ENCODE peak calls at places on chromosomes 1 and 21, in four cellular contexts. One of them, this sample, is unnamed.

GRCh38 chr1:219488275-219488674 is 124.6 kb downstream of the ZC3H11B start:
- DNase-seq in GM06990: no peak
- DNase-seq in fibroblast of lung: no peak
- DNase-seq in MM.1S: no peak
- DNase-seq in this sample: no peak

GRCh38 chr1:43545686-43546387 is 15.2 kb downstream of the PTPRF start:
- DNase-seq in GM06990: no peak
- DNase-seq in fibroblast of lung: peak
- DNase-seq in MM.1S: peak
- DNase-seq in this sample: no peak

GRCh38 chr21:34598931-34599400 is 15.9 kb downstream of the RCAN1 start:
- DNase-seq in GM06990: no peak
- DNase-seq in fibroblast of lung: peak
- DNase-seq in MM.1S: no peak
- DNase-seq in this sample: no peak

GRCh38 chr1:114715952-114716303 is 643 bp downstream of the NRAS start:
- DNase-seq in GM06990: no peak
- DNase-seq in fibroblast of lung: no peak
- DNase-seq in MM.1S: no peak
- DNase-seq in this sample: no peak

GRCh38 chr1:219741011-219741859 is 128.3 kb upstream of the ZC3H11B start:
- DNase-seq in GM06990: no peak
- DNase-seq in fibroblast of lung: no peak
- DNase-seq in MM.1S: peak
- DNase-seq in this sample: no peak

GRCh38 chr1:48940354-48940753 is 163.7 kb upstream of the BEND5 start:
- DNase-seq in GM06990: no peak
- DNase-seq in fibroblast of lung: no peak
- DNase-seq in MM.1S: no peak
- DNase-seq in this sample: no peak

GRCh38 chr21:34333150-34333739 is 30.6 kb upstream of the KCNE2 start:
- DNase-seq in GM06990: no peak
- DNase-seq in fibroblast of lung: no peak
- DNase-seq in MM.1S: no peak
- DNase-seq in this sample: no peak

GRCh38 chr1:25620701-25621350 is 4.2 kb downstream of the MAN1C1 start:
- DNase-seq in GM06990: no peak
- DNase-seq in fibroblast of lung: no peak
- DNase-seq in MM.1S: no peak
- DNase-seq in this sample: no peak

GRCh38 chr1:47679301-47679751 is 241.5 kb downstream of the FOXD2 start:
- DNase-seq in GM06990: no peak
- DNase-seq in fibroblast of lung: no peak
- DNase-seq in MM.1S: no peak
- DNase-seq in this sample: no peak

GRCh38 chr1:30520461-30520860 is 202.9 kb downstream of the MATN1 start:
- DNase-seq in GM06990: no peak
- DNase-seq in fibroblast of lung: no peak
- DNase-seq in MM.1S: no peak
- DNase-seq in this sample: no peak

GRCh38 chr21:23887709-23888303 is 1719.5 kb downstream of the MRPL39 start:
- DNase-seq in GM06990: no peak
- DNase-seq in fibroblast of lung: no peak
- DNase-seq in MM.1S: peak
- DNase-seq in this sample: no peak

GRCh38 chr1:22507582-22507981 is 55.7 kb upstream of the EPHA8 start:
- DNase-seq in GM06990: no peak
- DNase-seq in fibroblast of lung: no peak
- DNase-seq in MM.1S: no peak
- DNase-seq in this sample: no peak

GRCh38 chr1:51093566-51093965 is 8.5 kb upstream of the C1orf185 start:
- DNase-seq in GM06990: no peak
- DNase-seq in fibroblast of lung: peak
- DNase-seq in MM.1S: no peak
- DNase-seq in this sample: no peak

GRCh38 chr1:198253668-198254067 is 96.9 kb downstream of the NEK7 start:
- DNase-seq in GM06990: peak
- DNase-seq in fibroblast of lung: peak
- DNase-seq in MM.1S: peak
- DNase-seq in this sample: no peak

GRCh38 chr21:15687208-15687607 is 42.6 kb upstream of the USP25 start:
- DNase-seq in GM06990: no peak
- DNase-seq in fibroblast of lung: peak
- DNase-seq in MM.1S: no peak
- DNase-seq in this sample: no peak

GRCh38 chr1:116411784-116412479 is 38.9 kb downstream of the ATP1A1 start:
- DNase-seq in GM06990: no peak
- DNase-seq in fibroblast of lung: peak
- DNase-seq in MM.1S: no peak
- DNase-seq in this sample: no peak

GRCh38 chr1:165898837-165899236 is 71.4 kb downstream of the UCK2 start:
- DNase-seq in GM06990: no peak
- DNase-seq in fibroblast of lung: peak
- DNase-seq in MM.1S: no peak
- DNase-seq in this sample: peak

GRCh38 chr21:43467785-43468184 is 40.9 kb upstream of the SIK1 start:
- DNase-seq in GM06990: no peak
- DNase-seq in fibroblast of lung: no peak
- DNase-seq in MM.1S: no peak
- DNase-seq in this sample: no peak

GRCh38 chr1:210691039-210691438 is 362.3 kb downstream of the HHAT start:
- DNase-seq in GM06990: no peak
- DNase-seq in fibroblast of lung: no peak
- DNase-seq in MM.1S: no peak
- DNase-seq in this sample: no peak

GRCh38 chr1:51518730-51519047 is 377 bp downstream of the EPS15 start:
- DNase-seq in GM06990: no peak
- DNase-seq in fibroblast of lung: no peak
- DNase-seq in MM.1S: peak
- DNase-seq in this sample: no peak

GRCh38 chr1:234989479-234990327 is 138.9 kb downstream of the TOMM20 start:
- DNase-seq in GM06990: no peak
- DNase-seq in fibroblast of lung: no peak
- DNase-seq in MM.1S: no peak
- DNase-seq in this sample: no peak

GRCh38 chr1:90187186-90187585 is 192.3 kb downstream of the ZNF326 start:
- DNase-seq in GM06990: no peak
- DNase-seq in fibroblast of lung: no peak
- DNase-seq in MM.1S: no peak
- DNase-seq in this sample: no peak

GRCh38 chr21:33308586-33309490 is 15.9 kb upstream of the IFNAR1 start:
- DNase-seq in GM06990: peak
- DNase-seq in fibroblast of lung: peak
- DNase-seq in MM.1S: peak
- DNase-seq in this sample: no peak

GRCh38 chr1:96641292-96641691 is 80.3 kb upstream of the PTBP2 start:
- DNase-seq in GM06990: no peak
- DNase-seq in fibroblast of lung: peak
- DNase-seq in MM.1S: no peak
- DNase-seq in this sample: no peak

GRCh38 chr1:119367332-119368124 is 1.1 kb upstream of the HAO2 start:
- DNase-seq in GM06990: no peak
- DNase-seq in fibroblast of lung: peak
- DNase-seq in MM.1S: peak
- DNase-seq in this sample: peak

GRCh38 chr21:34734696-34735095 is 65.9 kb downstream of the CLIC6 start:
- DNase-seq in GM06990: no peak
- DNase-seq in fibroblast of lung: no peak
- DNase-seq in MM.1S: no peak
- DNase-seq in this sample: no peak

GRCh38 chr1:198701766-198702539 is 63.1 kb downstream of the PTPRC start:
- DNase-seq in GM06990: no peak
- DNase-seq in fibroblast of lung: no peak
- DNase-seq in MM.1S: peak
- DNase-seq in this sample: no peak

GRCh38 chr1:39509360-39510009 is 18.0 kb downstream of the BMP8A start:
- DNase-seq in GM06990: peak
- DNase-seq in fibroblast of lung: peak
- DNase-seq in MM.1S: peak
- DNase-seq in this sample: no peak

GRCh38 chr1:219385786-219386427 is 212.2 kb downstream of the LYPLAL1 start:
- DNase-seq in GM06990: peak
- DNase-seq in fibroblast of lung: peak
- DNase-seq in MM.1S: peak
- DNase-seq in this sample: no peak

GRCh38 chr21:36065497-36066036 is 4.3 kb upstream of the CBR1 start:
- DNase-seq in GM06990: no peak
- DNase-seq in fibroblast of lung: peak
- DNase-seq in MM.1S: no peak
- DNase-seq in this sample: no peak

GRCh38 chr1:23613191-23614126 is 54.2 kb upstream of the ID3 start:
- DNase-seq in GM06990: peak
- DNase-seq in fibroblast of lung: no peak
- DNase-seq in MM.1S: peak
- DNase-seq in this sample: no peak

GRCh38 chr1:186626969-186627368 is 53.3 kb downstream of the PTGS2 start:
- DNase-seq in GM06990: no peak
- DNase-seq in fibroblast of lung: peak
- DNase-seq in MM.1S: peak
- DNase-seq in this sample: no peak

GRCh38 chr1:46342084-46342656 is 1.6 kb downstream of the NSUN4 start:
- DNase-seq in GM06990: no peak
- DNase-seq in fibroblast of lung: peak
- DNase-seq in MM.1S: peak
- DNase-seq in this sample: no peak

GRCh38 chr1:97758589-97759057 is 162.2 kb downstream of the DPYD start:
- DNase-seq in GM06990: no peak
- DNase-seq in fibroblast of lung: peak
- DNase-seq in MM.1S: no peak
- DNase-seq in this sample: no peak

GRCh38 chr1:214386747-214387146 is 105.8 kb downstream of the SMYD2 start:
- DNase-seq in GM06990: no peak
- DNase-seq in fibroblast of lung: peak
- DNase-seq in MM.1S: no peak
- DNase-seq in this sample: no peak

GRCh38 chr1:66761273-66761672 is 9.0 kb downstream of the DYNLT5 start:
- DNase-seq in GM06990: no peak
- DNase-seq in fibroblast of lung: peak
- DNase-seq in MM.1S: no peak
- DNase-seq in this sample: no peak

GRCh38 chr1:87106867-87107266 is 192.4 kb downstream of the HS2ST1 start:
- DNase-seq in GM06990: no peak
- DNase-seq in fibroblast of lung: no peak
- DNase-seq in MM.1S: no peak
- DNase-seq in this sample: no peak

GRCh38 chr1:187185389-187185788 is 356.6 kb downstream of the PLA2G4A start:
- DNase-seq in GM06990: no peak
- DNase-seq in fibroblast of lung: no peak
- DNase-seq in MM.1S: peak
- DNase-seq in this sample: no peak

GRCh38 chr1:19311503-19311930 is 427 bp downstream of the AKR7A2 start:
- DNase-seq in GM06990: no peak
- DNase-seq in fibroblast of lung: no peak
- DNase-seq in MM.1S: no peak
- DNase-seq in this sample: no peak
- TF ChIP-seq CTCF in GM06990: no peak
- TF ChIP-seq CTCF in fibroblast of lung: no peak
- TF ChIP-seq CTCF in MM.1S: no peak
- TF ChIP-seq CTCF in this sample: no peak

GRCh38 chr1:218274551-218274950 is 10.5 kb upstream of the RRP15 start:
- DNase-seq in GM06990: no peak
- DNase-seq in fibroblast of lung: no peak
- DNase-seq in MM.1S: no peak
- DNase-seq in this sample: no peak

GRCh38 chr1:218275823-218276222 is 9.3 kb upstream of the RRP15 start:
- DNase-seq in GM06990: no peak
- DNase-seq in fibroblast of lung: no peak
- DNase-seq in MM.1S: no peak
- DNase-seq in this sample: no peak

GRCh38 chr1:218273757-218274505 is 11.2 kb upstream of the RRP15 start:
- DNase-seq in GM06990: no peak
- DNase-seq in fibroblast of lung: no peak
- DNase-seq in MM.1S: no peak
- DNase-seq in this sample: no peak
- TF ChIP-seq CTCF in GM06990: no peak
- TF ChIP-seq CTCF in fibroblast of lung: no peak
- TF ChIP-seq CTCF in MM.1S: no peak
- TF ChIP-seq CTCF in this sample: no peak

DNA sequence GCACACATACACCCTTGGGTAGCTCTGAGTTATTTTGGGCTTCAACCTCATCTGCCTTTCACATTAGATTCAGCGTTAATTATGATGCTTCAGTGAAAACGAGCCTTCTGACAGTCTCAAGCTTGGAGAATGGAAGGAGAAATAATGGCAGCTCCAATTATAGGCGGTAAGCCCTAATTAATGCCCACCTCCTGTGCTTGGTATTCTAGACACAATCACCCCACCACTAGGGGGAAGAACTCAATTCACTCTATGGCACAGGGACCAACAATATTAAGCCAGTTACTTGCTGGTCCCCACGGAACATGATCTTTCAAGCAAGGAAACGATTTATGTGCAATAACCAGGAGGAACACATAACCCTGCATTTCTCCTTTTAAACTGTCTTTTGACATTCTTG is 397.9 kb downstream of the BRINP2 start:
- DNase-seq in GM06990: no peak
- DNase-seq in fibroblast of lung: no peak
- DNase-seq in MM.1S: no peak
- DNase-seq in this sample: no peak
- TF ChIP-seq CTCF in GM06990: peak
- TF ChIP-seq CTCF in fibroblast of lung: no peak
- TF ChIP-seq CTCF in MM.1S: peak
- TF ChIP-seq CTCF in this sample: no peak

DNA sequence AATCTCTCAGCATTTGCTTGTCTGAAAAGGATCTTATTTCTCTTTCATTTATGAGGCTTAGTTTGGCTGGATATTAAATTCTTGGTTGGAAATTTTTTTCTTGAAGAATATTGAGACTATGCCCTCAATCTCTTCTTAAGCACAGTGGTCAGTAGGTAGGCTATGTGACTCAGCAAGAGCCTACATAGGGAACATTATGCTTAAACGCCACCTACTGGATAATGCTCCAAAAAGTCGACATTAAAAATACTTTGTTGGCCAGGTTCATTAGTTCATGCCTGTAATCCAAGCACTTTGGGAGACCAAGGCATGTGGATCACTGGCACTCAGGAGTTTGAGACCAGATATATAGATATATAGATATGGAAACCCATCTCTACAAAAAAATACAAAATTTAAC is 678.0 kb upstream of the USP24 start:
- DNase-seq in GM06990: no peak
- DNase-seq in fibroblast of lung: peak
- DNase-seq in MM.1S: peak
- DNase-seq in this sample: no peak
- TF ChIP-seq CTCF in GM06990: peak
- TF ChIP-seq CTCF in fibroblast of lung: peak
- TF ChIP-seq CTCF in MM.1S: peak
- TF ChIP-seq CTCF in this sample: no peak

GRCh38 chr1:215672482-215672881 is 105.4 kb downstream of the KCTD3 start:
- DNase-seq in GM06990: no peak
- DNase-seq in fibroblast of lung: no peak
- DNase-seq in MM.1S: no peak
- DNase-seq in this sample: no peak
- TF ChIP-seq CTCF in GM06990: no peak
- TF ChIP-seq CTCF in fibroblast of lung: peak
- TF ChIP-seq CTCF in MM.1S: no peak
- TF ChIP-seq CTCF in this sample: peak

This sample was measured in AG09319.